ENCODE peak calls at places on chromosome 9, in eight cellular contexts. One of them, this sample, is unnamed.

GRCh38 chr9:101365181-101365580 is 19.6 kb downstream of the BAAT start:
- DNase-seq in NCI-H1694 treated with DMSO at 0.1 percent for 48 hours: no peak
- DNase-seq in naive thymus-derived CD8-positive, alpha-beta T cell: no peak
- DNase-seq in GM12891: no peak
- DNase-seq in activated naive CD4-positive, alpha-beta T cell: no peak
- DNase-seq in retina: no peak
- DNase-seq in K562: no peak
- DNase-seq in GM12865: no peak
- DNase-seq in this sample: no peak

GRCh38 chr9:92492781-92493401 is 10.6 kb upstream of the ASPN start:
- DNase-seq in K562: no peak
- DNase-seq in retina: no peak
- DNase-seq in activated naive CD4-positive, alpha-beta T cell: no peak
- DNase-seq in NCI-H1694 treated with DMSO at 0.1 percent for 48 hours: no peak
- DNase-seq in GM12891: no peak
- DNase-seq in naive thymus-derived CD8-positive, alpha-beta T cell: no peak
- DNase-seq in GM12865: no peak
- DNase-seq in this sample: no peak

GRCh38 chr9:130396581-130396980 is 48.2 kb upstream of the ASS1 start:
- DNase-seq in K562: no peak
- DNase-seq in naive thymus-derived CD8-positive, alpha-beta T cell: no peak
- DNase-seq in retina: no peak
- DNase-seq in GM12865: no peak
- DNase-seq in NCI-H1694 treated with DMSO at 0.1 percent for 48 hours: no peak
- DNase-seq in GM12891: no peak
- DNase-seq in activated naive CD4-positive, alpha-beta T cell: no peak
- DNase-seq in this sample: no peak

GRCh38 chr9:99778308-99778707 is 43.4 kb upstream of the NR4A3 start:
- DNase-seq in NCI-H1694 treated with DMSO at 0.1 percent for 48 hours: no peak
- DNase-seq in retina: no peak
- DNase-seq in GM12865: peak; percentile 3
- DNase-seq in activated naive CD4-positive, alpha-beta T cell: no peak
- DNase-seq in naive thymus-derived CD8-positive, alpha-beta T cell: no peak
- DNase-seq in K562: peak; percentile 7
- DNase-seq in GM12891: no peak
- DNase-seq in this sample: no peak

GRCh38 chr9:2126331-2126789 is 111.2 kb downstream of the SMARCA2 start:
- DNase-seq in NCI-H1694 treated with DMSO at 0.1 percent for 48 hours: no peak
- DNase-seq in activated naive CD4-positive, alpha-beta T cell: no peak
- DNase-seq in naive thymus-derived CD8-positive, alpha-beta T cell: no peak
- DNase-seq in GM12865: no peak
- DNase-seq in K562: no peak
- DNase-seq in GM12891: no peak
- DNase-seq in retina: no peak
- DNase-seq in this sample: no peak

GRCh38 chr9:78035369-78035993 is 3.9 kb upstream of the GNAQ start:
- DNase-seq in activated naive CD4-positive, alpha-beta T cell: no peak
- DNase-seq in K562: peak; percentile 80
- DNase-seq in naive thymus-derived CD8-positive, alpha-beta T cell: peak; percentile 74
- DNase-seq in retina: peak; percentile 80
- DNase-seq in GM12891: no peak
- DNase-seq in NCI-H1694 treated with DMSO at 0.1 percent for 48 hours: peak; percentile 62
- DNase-seq in GM12865: peak; percentile 72
- DNase-seq in this sample: peak; percentile 53

GRCh38 chr9:127711226-127711701 is 4.2 kb downstream of the PTRH1 start:
- DNase-seq in K562: no peak
- DNase-seq in activated naive CD4-positive, alpha-beta T cell: no peak
- DNase-seq in naive thymus-derived CD8-positive, alpha-beta T cell: no peak
- DNase-seq in GM12891: no peak
- DNase-seq in retina: peak; percentile 40
- DNase-seq in GM12865: peak; percentile 27
- DNase-seq in NCI-H1694 treated with DMSO at 0.1 percent for 48 hours: peak; percentile 33
- DNase-seq in this sample: no peak

GRCh38 chr9:126942369-126942768 is 27.8 kb downstream of the RALGPS1 start:
- DNase-seq in GM12865: no peak
- DNase-seq in activated naive CD4-positive, alpha-beta T cell: no peak
- DNase-seq in NCI-H1694 treated with DMSO at 0.1 percent for 48 hours: no peak
- DNase-seq in naive thymus-derived CD8-positive, alpha-beta T cell: no peak
- DNase-seq in K562: no peak
- DNase-seq in GM12891: no peak
- DNase-seq in retina: no peak
- DNase-seq in this sample: no peak

GRCh38 chr9:72292874-72293607 is 72.0 kb downstream of the ZFAND5 start:
- DNase-seq in activated naive CD4-positive, alpha-beta T cell: no peak
- DNase-seq in retina: no peak
- DNase-seq in GM12891: no peak
- DNase-seq in GM12865: peak; percentile 31
- DNase-seq in K562: peak; percentile 58
- DNase-seq in NCI-H1694 treated with DMSO at 0.1 percent for 48 hours: no peak
- DNase-seq in naive thymus-derived CD8-positive, alpha-beta T cell: no peak
- DNase-seq in this sample: no peak

This sample was measured in nephron progenitor cell.